ENCODE peak calls at places on chromosomes 1 and 21, in nine cellular contexts. W, G, S, I, E, H, L, N and X are unnamed samples.
A peak's percentile ranks its signal among the peaks of the same experiment; 100 is the strongest.

GRCh38 chr1:25733271-25733670 is 66.7 kb upstream of the SELENON start:
- DNase-seq in L (no peak), E (no peak), N (no peak), W (no peak), G (no peak), S (no peak), H (no peak), I (peak; percentile 0), X (no peak)

GRCh38 chr1:22831729-22832413 is 121.2 kb downstream of the EPHB2 start:
- DNase-seq in L (no peak), W (peak; percentile 84), E (peak; percentile 87), I (no peak), G (peak; percentile 81), H (peak; percentile 32), S (no peak), N (no peak), X (no peak)

GRCh38 chr1:161069201-161069685 is 448 bp downstream of the ARHGAP30 start:
- DNase-seq in I (no peak), W (no peak), S (no peak), L (no peak), E (no peak), H (no peak), G (no peak), N (no peak), X (no peak)

GRCh38 chr1:192401832-192402231 is 85.0 kb downstream of the RGS21 start:
- DNase-seq in W (no peak), E (no peak), G (peak; percentile 29), L (no peak), I (no peak), S (no peak), H (no peak), N (no peak), X (no peak)

GRCh38 chr1:39268906-39269305 is 64.4 kb downstream of the MACF1 start:
- DNase-seq in N (no peak), I (no peak), L (no peak), E (no peak), H (no peak), G (no peak), S (no peak), W (no peak), X (no peak)

GRCh38 chr1:46254668-46255067 is 7.1 kb downstream of the RAD54L start:
- DNase-seq in I (no peak), W (no peak), G (no peak), H (no peak), L (no peak), E (no peak), S (no peak), N (no peak), X (no peak)

GRCh38 chr1:113812661-113813135 is 422 bp upstream of the RSBN1 start:
- DNase-seq in N (no peak), W (no peak), H (peak; percentile 40), L (peak; percentile 47), G (peak; percentile 26), I (no peak), S (no peak), E (no peak), X (no peak)

GRCh38 chr1:181453541-181454201 is 29.6 kb upstream of the CACNA1E start:
- DNase-seq in L (no peak), N (no peak), W (no peak), I (no peak), E (no peak), S (no peak), H (no peak), G (no peak), X (no peak)

GRCh38 chr1:2476066-2476999 is at the start of gene PLCH2:
- DNase-seq in S (no peak), W (no peak), I (no peak), E (no peak), L (no peak), G (no peak), N (peak; percentile 59), H (no peak), X (no peak)

GRCh38 chr1:19495816-19496528 is 10.6 kb upstream of the CAPZB start:
- DNase-seq in L (peak; percentile 26), I (no peak), S (no peak), N (no peak), H (no peak), G (peak; percentile 57), E (no peak), W (no peak), X (no peak)

GRCh38 chr1:93988634-93989350 is 79.6 kb upstream of the GCLM start:
- DNase-seq in N (no peak), E (peak; percentile 84), L (no peak), H (no peak), S (no peak), G (peak; percentile 99), I (no peak), W (no peak), X (no peak)

GRCh38 chr21:36509966-36510742 is 30.2 kb upstream of the CLDN14 start:
- DNase-seq in L (no peak), W (no peak), G (no peak), I (peak; percentile 85), S (no peak), E (peak; percentile 80), H (peak; percentile 62), N (no peak), X (no peak)

GRCh38 chr1:181456551-181456950 is 26.8 kb upstream of the CACNA1E start:
- DNase-seq in S (no peak), N (no peak), E (no peak), L (no peak), G (no peak), I (no peak), H (no peak), W (no peak), X (no peak)

GRCh38 chr21:43347864-43348766 is 78.8 kb downstream of the SIK1 start:
- DNase-seq in G (peak; percentile 52), E (no peak), S (no peak), I (no peak), L (no peak), H (no peak), W (no peak), N (no peak), X (no peak)

GRCh38 chr1:175195281-175195680 is 2.7 kb upstream of the KIAA0040 start:
- DNase-seq in L (no peak), G (no peak), H (no peak), N (no peak), S (no peak), W (no peak), E (no peak), I (no peak), X (no peak)

GRCh38 chr1:188668083-188668482 is 1809.6 kb downstream of the BRINP3 start:
- DNase-seq in L (no peak), G (no peak), S (no peak), N (no peak), E (no peak), W (peak; percentile 31), H (no peak), I (no peak), X (no peak)

GRCh38 chr1:178634445-178634844 is 90.6 kb upstream of the RALGPS2 start:
- DNase-seq in L (no peak), G (peak; percentile 87), I (no peak), H (no peak), E (no peak), S (no peak), N (no peak), W (no peak), X (no peak)

GRCh38 chr1:51946300-51946699 is 44.2 kb downstream of the RAB3B start:
- DNase-seq in H (no peak), W (no peak), G (peak; percentile 43), S (no peak), L (no peak), I (no peak), E (no peak), N (no peak), X (no peak)

GRCh38 chr1:29583727-29584126 is 347.4 kb downstream of the PTPRU start:
- DNase-seq in W (no peak), I (no peak), G (no peak), N (no peak), E (no peak), L (no peak), H (no peak), S (no peak), X (no peak)

DNA sequence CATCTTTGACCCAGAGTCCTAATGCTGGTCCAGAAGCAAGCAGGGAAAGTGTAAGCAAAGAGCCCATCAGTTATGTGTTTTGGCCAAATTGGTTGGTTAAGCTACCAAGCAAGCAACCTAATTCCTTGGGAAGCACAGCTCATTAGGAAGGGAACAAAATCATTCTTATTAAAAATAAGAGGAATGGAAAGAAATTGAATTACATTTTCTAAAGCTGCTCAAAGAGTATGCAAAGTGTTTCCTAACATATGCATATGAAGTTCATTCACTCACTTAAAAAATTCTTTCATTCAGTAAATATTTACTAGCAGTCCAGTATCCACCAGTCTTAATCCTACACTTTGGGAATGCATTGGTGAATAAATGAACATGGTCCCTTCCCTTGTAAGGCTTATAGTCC is 71.8 kb downstream of the RNF220 start:
- DNase-seq in W (no peak), N (no peak), S (no peak), I (no peak), E (no peak), L (no peak), G (no peak), H (no peak), X (no peak)
- TF ChIP-seq CTCF in W (no peak), N (no peak), S (no peak), I (no peak), E (no peak), L (no peak), G (no peak), H (no peak), X (no peak)

DNA sequence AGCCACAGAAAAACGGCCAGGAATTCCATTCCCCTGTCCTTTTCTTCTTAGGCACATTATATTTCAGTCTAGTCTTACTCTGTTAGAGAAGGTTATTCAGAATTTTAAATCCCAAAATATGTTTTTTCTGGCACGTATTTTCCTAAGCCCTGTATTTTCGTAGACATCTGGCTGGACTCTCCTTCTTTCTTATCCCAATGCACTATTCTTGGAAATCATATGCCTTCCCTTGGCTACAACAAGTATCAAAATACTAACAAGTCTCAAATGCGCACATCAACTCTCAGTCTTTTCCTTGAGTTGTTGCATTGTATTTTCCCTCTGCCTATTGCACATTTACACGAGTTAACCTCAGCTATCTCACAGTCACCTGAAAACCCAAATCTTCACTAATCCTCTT is 96.2 kb downstream of the DPYD start:
- DNase-seq in H (no peak), N (no peak), E (no peak), G (no peak), L (no peak), S (no peak), I (no peak), W (no peak), X (no peak)
- TF ChIP-seq CTCF in H (no peak), N (no peak), E (no peak), G (no peak), L (no peak), S (no peak), I (no peak), W (no peak), X (no peak)

GRCh38 chr1:245888809-245889208 is 618.3 kb downstream of the SMYD3 start:
- DNase-seq in L (no peak), G (peak; percentile 23), W (peak; percentile 36), E (no peak), I (no peak), N (no peak), S (no peak), H (peak; percentile 60), X (no peak)
- TF ChIP-seq CTCF in L (no peak), G (peak; percentile 41), W (peak; percentile 12), E (peak; percentile 62), I (no peak), N (peak; percentile 31), S (peak; percentile 36), H (no peak), X (peak; percentile 40)

DNA sequence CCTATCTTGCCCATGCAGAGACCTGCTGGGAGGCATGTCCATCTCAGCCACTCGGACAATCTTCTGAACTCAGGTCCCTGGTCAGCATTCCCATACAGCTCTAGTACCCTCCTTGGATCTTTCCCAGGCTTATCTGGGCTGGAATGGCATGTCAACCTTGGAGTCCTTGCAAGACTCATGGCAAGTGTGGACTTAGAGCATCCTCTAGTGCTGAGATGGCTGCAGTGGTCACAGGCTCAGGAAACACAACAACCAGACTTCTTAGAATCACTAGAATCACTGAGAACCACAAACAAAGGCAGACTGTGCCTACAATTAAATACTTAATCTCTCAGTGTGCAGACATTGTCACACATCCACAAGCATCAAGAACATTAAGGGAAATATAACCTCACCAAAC is 73.1 kb upstream of the TSHB start:
- DNase-seq in I (no peak), L (no peak), G (peak; percentile 5), H (no peak), N (no peak), W (peak; percentile 16), S (no peak), E (peak; percentile 5), X (no peak)
- TF ChIP-seq CTCF in I (peak; percentile 17), L (no peak), G (peak; percentile 30), H (no peak), N (no peak), W (no peak), S (peak; percentile 41), E (peak; percentile 60), X (peak; percentile 34)